ENCODE peak calls at places on chromosomes 1 and 21, in eight cellular contexts. O is stimulated activated CD4-positive, alpha-beta T cell treated with anti-CD3 and anti-CD28 coated beads, Interleukin-2, amount 100 ng/mL, for 48 hours; L is left ventricle myocardium inferior; Q is GM18507; V is left ventricle myocardium superior; T is NCI-H1436; J is activated CD8-positive, alpha-beta memory T cell treated with anti-CD3 and anti-CD28 coated beads, Interleukin-2, amount 10 ng/mL, durations not matched to agents 7 days and 5 days; Y is endothelial cell. C is an unnamed sample.

GRCh38 chr1:90074555-90075315 is 79.8 kb downstream of the ZNF326 start:
- DNase-seq in O (no peak), T (no peak), J (no peak), V (no peak), Y (no peak), Q (no peak), L (no peak), C (no peak)

GRCh38 chr1:145991799-145992412 is 4.5 kb downstream of the TXNIP start:
- DNase-seq in O (no peak), V (no peak), Q (no peak), Y (no peak), T (no peak), L (no peak), J (no peak), C (no peak)

GRCh38 chr1:25111706-25112105 is 120.6 kb downstream of the SYF2 start:
- DNase-seq in V (no peak), T (no peak), Q (no peak), Y (no peak), L (no peak), O (no peak), J (no peak), C (no peak)

GRCh38 chr21:44497641-44498243 is 42.3 kb downstream of the KRTAP10-1 start:
- DNase-seq in O (no peak), Q (no peak), T (peak), L (no peak), V (no peak), Y (no peak), J (no peak), C (no peak)

GRCh38 chr21:16169102-16169511 is 439.3 kb downstream of the USP25 start:
- DNase-seq in Y (no peak), Q (no peak), O (no peak), T (no peak), J (no peak), V (no peak), L (no peak), C (no peak)

GRCh38 chr1:162930532-162931438 is 69.8 kb upstream of the CCDC190 start:
- DNase-seq in O (no peak), Q (no peak), T (no peak), J (no peak), L (no peak), V (no peak), Y (no peak), C (no peak)

GRCh38 chr1:77282866-77283539 is 1.2 kb downstream of the AK5 start:
- DNase-seq in O (peak), V (no peak), L (no peak), Y (peak), T (no peak), J (no peak), Q (no peak), C (no peak)

GRCh38 chr1:205502111-205502810 is 2.2 kb upstream of the CDK18 start:
- DNase-seq in V (no peak), T (no peak), O (no peak), L (no peak), Y (no peak), Q (no peak), J (no peak), C (no peak)

GRCh38 chr1:170198584-170198983 is 52.8 kb downstream of the NTMT2 start:
- DNase-seq in T (no peak), Y (no peak), V (no peak), Q (no peak), O (no peak), J (no peak), L (no peak), C (no peak)

C was measured in GM06990.